ENCODE peak calls at places on chromosomes 5 and 9, in ten cellular contexts. W, V, N, H, F, J, A, Q, T and Z are unnamed samples.

GRCh38 chr9:37382982-37383357 is 39.5 kb upstream of the GRHPR start:
- DNase-seq in A (no peak), F (no peak), W (no peak), H (no peak), T (no peak), J (no peak), V (no peak), Q (no peak), N (no peak), Z (no peak)

GRCh38 chr5:174204914-174205313 is 159.4 kb downstream of the NSG2 start:
- DNase-seq in Q (peak), N (no peak), F (no peak), T (no peak), J (peak), V (no peak), W (no peak), A (peak), H (no peak), Z (no peak)

GRCh38 chr9:135086597-135087488 is 625 bp upstream of the OLFM1 start:
- DNase-seq in W (no peak), V (no peak), A (no peak), Q (no peak), N (no peak), J (no peak), T (no peak), H (no peak), F (no peak), Z (no peak)

GRCh38 chr5:157513182-157513581 is 53.2 kb downstream of the NIPAL4 start:
- DNase-seq in H (no peak), N (no peak), F (no peak), Q (no peak), A (no peak), V (no peak), W (no peak), J (no peak), T (no peak), Z (no peak)

GRCh38 chr5:174147551-174147950 is 102.0 kb downstream of the NSG2 start:
- DNase-seq in V (no peak), A (no peak), Q (no peak), J (no peak), T (no peak), H (no peak), F (no peak), W (no peak), N (no peak), Z (no peak)

GRCh38 chr9:89522261-89522978 is 24.5 kb upstream of the SEMA4D start:
- DNase-seq in H (no peak), Q (peak), V (peak), F (no peak), A (no peak), J (no peak), T (peak), W (peak), N (peak), Z (no peak)

GRCh38 chr5:14503017-14503680 is 78.4 kb upstream of the OTULINL start:
- DNase-seq in H (no peak), Q (no peak), F (no peak), N (no peak), A (no peak), W (no peak), J (no peak), T (no peak), V (no peak), Z (no peak)

GRCh38 chr9:131622536-131622935 is 77.2 kb downstream of the PRRT1B start:
- DNase-seq in N (no peak), A (no peak), F (no peak), W (no peak), V (peak), T (no peak), J (no peak), Q (no peak), H (no peak), Z (no peak)

GRCh38 chr5:125112196-125112595 is 365.8 kb upstream of the ZNF608 start:
- DNase-seq in F (no peak), A (no peak), H (no peak), V (no peak), W (no peak), Q (peak), T (no peak), N (no peak), J (peak), Z (no peak)

GRCh38 chr5:146528232-146528631 is 12.2 kb upstream of the GPR151 start:
- DNase-seq in N (no peak), V (no peak), J (no peak), H (no peak), T (no peak), W (no peak), F (no peak), Q (peak), A (no peak), Z (no peak)

GRCh38 chr5:106415541-106415940 is 1255.2 kb downstream of the EFNA5 start:
- DNase-seq in H (no peak), A (no peak), V (no peak), Q (peak), N (no peak), F (no peak), J (peak), T (no peak), W (no peak), Z (peak)

GRCh38 chr5:52690236-52690685 is 97.5 kb upstream of the ITGA1 start:
- DNase-seq in W (no peak), Q (no peak), T (no peak), V (no peak), N (no peak), H (no peak), F (no peak), A (no peak), J (peak), Z (peak)

GRCh38 chr5:112649882-112650281 is 87.8 kb upstream of the APC start:
- DNase-seq in F (peak), T (no peak), N (no peak), W (no peak), J (no peak), V (no peak), Q (peak), A (no peak), H (no peak), Z (peak)

GRCh38 chr5:8827701-8828100 is 718.2 kb downstream of the SEMA5A start:
- DNase-seq in N (no peak), W (no peak), J (peak), F (no peak), H (no peak), A (no peak), V (no peak), T (no peak), Q (no peak), Z (no peak)

GRCh38 chr5:9015250-9015936 is 530.5 kb downstream of the SEMA5A start:
- DNase-seq in J (peak), F (no peak), T (no peak), H (no peak), A (no peak), W (no peak), Q (no peak), N (no peak), V (no peak), Z (no peak)

GRCh38 chr5:107615173-107615856 is 55.4 kb downstream of the EFNA5 start:
- DNase-seq in F (no peak), V (no peak), N (no peak), A (no peak), J (peak), H (no peak), Q (peak), W (no peak), T (no peak), Z (no peak)

GRCh38 chr9:126531035-126531571 is 82.6 kb upstream of the LMX1B start:
- DNase-seq in T (no peak), V (no peak), A (no peak), W (no peak), N (no peak), Q (no peak), J (no peak), F (no peak), H (no peak), Z (no peak)

GRCh38 chr5:80174790-80175189 is 81.1 kb downstream of the SERINC5 start:
- DNase-seq in T (no peak), N (no peak), H (no peak), Q (no peak), W (no peak), V (no peak), F (no peak), A (no peak), J (no peak), Z (no peak)